ENCODE peak calls at places on chromosomes 12 and 14, in nine cellular contexts. V, L, A, G, P, Q, J, E and H are unnamed samples.
A peak's percentile ranks its signal among the peaks of the same experiment; 100 is the strongest.

GRCh38 chr12:79886917-79887519 is 47.9 kb downstream of the PPP1R12A start:
- DNase-seq in V (peak; percentile 78), L (no peak), A (no peak), G (no peak), P (peak; percentile 6), Q (peak; percentile 72), J (no peak), E (no peak), H (no peak)

GRCh38 chr12:58171914-58172313 is 230.5 kb downstream of the ATP23 start:
- DNase-seq in V (peak; percentile 46), L (no peak), A (no peak), G (peak; percentile 27), P (no peak), Q (peak; percentile 63), J (peak; percentile 27), E (no peak), H (no peak)

GRCh38 chr14:37201724-37202123 is 4.0 kb downstream of the MIPOL1 start:
- DNase-seq in V (no peak), L (no peak), A (no peak), G (no peak), P (no peak), Q (no peak), J (no peak), E (no peak), H (no peak)

GRCh38 chr12:94170690-94171594 is 22.6 kb downstream of the PLXNC1 start:
- DNase-seq in V (no peak), L (no peak), A (no peak), G (no peak), P (no peak), Q (no peak), J (no peak), E (no peak), H (no peak)

GRCh38 chr12:116894913-116895312 is 13.7 kb upstream of the HRK start:
- DNase-seq in V (no peak), L (no peak), A (no peak), G (no peak), P (no peak), Q (no peak), J (no peak), E (no peak), H (no peak)

GRCh38 chr14:68757618-68758081 is 35.2 kb downstream of the ZFP36L1 start:
- DNase-seq in V (no peak), L (no peak), A (no peak), G (peak; percentile 74), P (no peak), Q (peak; percentile 29), J (no peak), E (peak; percentile 55), H (no peak)

GRCh38 chr12:3542911-3543310 is 51.9 kb downstream of the PRMT8 start:
- DNase-seq in V (peak; percentile 5), L (no peak), A (no peak), G (no peak), P (no peak), Q (no peak), J (no peak), E (no peak), H (no peak)

GRCh38 chr12:55842681-55843429 is at the start of gene MMP19:
- DNase-seq in V (peak; percentile 89), L (no peak), A (no peak), G (peak; percentile 42), P (no peak), Q (peak; percentile 73), J (no peak), E (no peak), H (no peak)

GRCh38 chr14:35689000-35689460 is 120.1 kb downstream of the RALGAPA1 start:
- DNase-seq in V (no peak), L (no peak), A (no peak), G (no peak), P (no peak), Q (no peak), J (no peak), E (no peak), H (no peak)

GRCh38 chr14:53537421-53538315 is 384.5 kb upstream of the DDHD1 start:
- DNase-seq in V (no peak), L (no peak), A (no peak), G (no peak), P (no peak), Q (no peak), J (no peak), E (no peak), H (no peak)

DNA sequence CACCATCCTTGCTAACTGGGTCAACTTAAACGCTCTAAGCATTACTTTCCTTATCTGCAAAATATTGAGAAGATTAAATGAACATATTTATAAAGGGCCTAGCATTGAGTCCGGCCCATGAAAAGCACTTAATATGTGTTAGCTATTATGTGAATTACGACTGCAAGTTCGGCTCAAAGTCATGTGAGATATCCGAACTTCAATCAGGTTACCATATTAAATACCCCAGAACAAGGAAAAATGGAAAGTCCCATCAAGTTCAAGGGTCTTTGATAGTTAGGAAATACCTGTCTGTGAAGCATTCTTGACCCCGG is 487 bp upstream of the NRDE2 start:
- DNase-seq in V (no peak), L (no peak), A (no peak), G (no peak), P (no peak), Q (no peak), J (no peak), E (no peak), H (no peak)
- H3K4me3 ChIP-seq in V (peak overlapping the region; percentile 80), L (peak overlapping the region; percentile 66), A (peak overlapping the region; percentile 65), G (no peak overlapping the region), P (peak overlapping the region; percentile 69), Q (peak overlapping the region; percentile 58), J (peak overlapping the region; percentile 73), E (peak overlapping the region; percentile 64), H (no peak overlapping the region)

GRCh38 chr14:61438497-61438859 is 117.1 kb downstream of the PRKCH start:
- DNase-seq in V (no peak), L (no peak), A (no peak), G (no peak), P (no peak), Q (no peak), J (no peak), E (no peak), H (no peak)

GRCh38 chr14:61438036-61438435 is 116.7 kb downstream of the PRKCH start:
- DNase-seq in V (no peak), L (no peak), A (no peak), G (no peak), P (no peak), Q (no peak), J (no peak), E (no peak), H (no peak)

GRCh38 chr14:61439779-61440418 is 118.5 kb downstream of the PRKCH start:
- DNase-seq in V (no peak), L (no peak), A (no peak), G (no peak), P (no peak), Q (no peak), J (no peak), E (no peak), H (no peak)

GRCh38 chr14:61437383-61437782 is 116.0 kb downstream of the PRKCH start:
- DNase-seq in V (no peak), L (no peak), A (no peak), G (no peak), P (no peak), Q (no peak), J (no peak), E (no peak), H (no peak)

GRCh38 chr14:61438860-61439765 is 117.7 kb downstream of the PRKCH start:
- DNase-seq in V (peak; percentile 82), L (no peak), A (peak; percentile 74), G (peak; percentile 67), P (no peak), Q (peak; percentile 80), J (peak; percentile 61), E (peak; percentile 69), H (peak; percentile 75)
- H3K4me3 ChIP-seq in V (no peak overlapping the region), L (no peak overlapping the region), A (peak overlapping the region; percentile 50), G (no peak overlapping the region), P (no peak overlapping the region), Q (no peak overlapping the region), J (peak overlapping the region; percentile 10), E (no peak overlapping the region), H (no peak overlapping the region)

GRCh38 chr14:95466506-95466905 is 49.9 kb downstream of the SYNE3 start:
- DNase-seq in V (no peak), L (no peak), A (no peak), G (no peak), P (no peak), Q (no peak), J (no peak), E (no peak), H (no peak)

GRCh38 chr14:95464103-95464502 is 52.3 kb downstream of the SYNE3 start:
- DNase-seq in V (no peak), L (no peak), A (no peak), G (no peak), P (no peak), Q (no peak), J (no peak), E (no peak), H (no peak)

GRCh38 chr14:95465936-95466335 is 50.5 kb downstream of the SYNE3 start:
- DNase-seq in V (no peak), L (no peak), A (no peak), G (no peak), P (no peak), Q (no peak), J (no peak), E (no peak), H (no peak)

GRCh38 chr14:95464524-95464923 is 51.9 kb downstream of the SYNE3 start:
- DNase-seq in V (no peak), L (no peak), A (no peak), G (no peak), P (no peak), Q (no peak), J (no peak), E (no peak), H (no peak)

DNA sequence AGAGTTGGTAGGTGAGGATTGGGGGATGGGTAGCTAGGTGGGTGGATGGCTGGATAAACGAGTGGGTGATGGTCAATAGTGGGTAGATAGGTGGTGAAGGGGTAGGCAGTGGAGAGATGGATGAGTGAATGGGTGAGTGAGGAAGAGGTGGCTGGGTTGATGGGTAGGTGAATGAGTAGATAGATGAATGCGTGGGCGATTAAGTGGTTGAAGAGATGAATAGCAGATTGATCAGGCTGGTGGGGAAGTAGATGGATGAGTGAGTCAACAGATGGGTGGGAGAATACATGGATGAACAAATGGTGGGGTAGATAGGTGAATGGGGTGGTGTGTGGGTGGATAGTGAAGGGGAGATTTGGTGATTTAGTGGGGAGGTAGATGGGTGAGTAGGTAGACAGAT is 51.1 kb downstream of the SYNE3 start:
- DNase-seq in V (no peak), L (no peak), A (no peak), G (no peak), P (no peak), Q (no peak), J (no peak), E (no peak), H (no peak)
- H3K4me3 ChIP-seq in V (no peak overlapping the region), L (no peak overlapping the region), A (no peak overlapping the region), G (no peak overlapping the region), P (no peak overlapping the region), Q (no peak overlapping the region), J (no peak overlapping the region), E (no peak overlapping the region), H (no peak overlapping the region)

GRCh38 chr12:49165114-49165513 is 23.8 kb downstream of the TUBA1A start:
- DNase-seq in V (no peak), L (no peak), A (no peak), G (no peak), P (no peak), Q (no peak), J (no peak), E (no peak), H (no peak)

GRCh38 chr12:49161092-49161795 is 27.6 kb downstream of the TUBA1A start:
- DNase-seq in V (no peak), L (no peak), A (no peak), G (no peak), P (no peak), Q (no peak), J (no peak), E (no peak), H (no peak)

GRCh38 chr12:49160415-49160814 is 28.5 kb downstream of the TUBA1A start:
- DNase-seq in V (no peak), L (no peak), A (no peak), G (no peak), P (no peak), Q (no peak), J (no peak), E (no peak), H (no peak)
- H3K4me3 ChIP-seq in V (no peak overlapping the region), L (no peak overlapping the region), A (no peak overlapping the region), G (no peak overlapping the region), P (no peak overlapping the region), Q (no peak overlapping the region), J (no peak overlapping the region), E (no peak overlapping the region), H (no peak overlapping the region)